ENCODE peak calls at places on chromosome 11, in nine cellular contexts. K is iris pigment epithelial cell; Z is H7; X is EL; Q is NCI-H187; F is T-helper 2 cell; M is left lobe of liver; T is RCC 7860; Y is natural killer cell treated with Interleukin-12 subunit alpha and Interleukin-12 subunit beta and Interleukin-15 and Interleukin-18, amount 100 ng/mL, for 72 hours. S is an unnamed sample.

GRCh38 chr11:12761029-12761428 is 86.8 kb downstream of the TEAD1 start:
- DNase-seq in K (peak; percentile 69), Z (no peak), X (peak; percentile 46), Q (no peak), F (no peak), M (no peak), T (no peak), Y (no peak), S (no peak)

GRCh38 chr11:57251491-57252104 is 14.5 kb upstream of the APLNR start:
- DNase-seq in K (peak; percentile 48), Z (no peak), X (no peak), Q (no peak), F (no peak), M (no peak), T (no peak), Y (no peak), S (no peak)

GRCh38 chr11:43892851-43893250 is 12.2 kb downstream of the ALKBH3 start:
- DNase-seq in K (no peak), Z (no peak), X (no peak), Q (no peak), F (no peak), M (no peak), T (no peak), Y (no peak), S (no peak)

GRCh38 chr11:118219244-118219643 is 5.6 kb downstream of the JAML start:
- DNase-seq in K (no peak), Z (no peak), X (no peak), Q (no peak), F (no peak), M (no peak), T (no peak), Y (no peak), S (no peak)

GRCh38 chr11:69546735-69547370 is 65.4 kb downstream of the LINC01488 start:
- DNase-seq in K (no peak), Z (peak; percentile 22), X (no peak), Q (no peak), F (no peak), M (no peak), T (no peak), Y (no peak), S (no peak)

GRCh38 chr11:2513441-2513840 is 68.6 kb downstream of the KCNQ1 start:
- DNase-seq in K (no peak), Z (peak; percentile 32), X (no peak), Q (no peak), F (no peak), M (peak; percentile 28), T (no peak), Y (peak; percentile 56), S (no peak)

GRCh38 chr11:130513132-130513531 is 64.7 kb downstream of the ADAMTS15 start:
- DNase-seq in K (no peak), Z (no peak), X (no peak), Q (no peak), F (no peak), M (no peak), T (no peak), Y (no peak), S (no peak)

GRCh38 chr11:115408036-115408911 is 95.9 kb downstream of the CADM1 start:
- DNase-seq in K (no peak), Z (no peak), X (no peak), Q (no peak), F (no peak), M (peak; percentile 54), T (no peak), Y (no peak), S (no peak)

GRCh38 chr11:117187428-117187798 is 8.9 kb downstream of the SIDT2 start:
- DNase-seq in K (no peak), Z (no peak), X (no peak), Q (no peak), F (no peak), M (no peak), T (no peak), Y (no peak), S (no peak)

GRCh38 chr11:77287615-77288273 is 13.7 kb downstream of the GDPD4 start:
- DNase-seq in K (peak; percentile 93), Z (no peak), X (peak; percentile 90), Q (no peak), F (no peak), M (no peak), T (no peak), Y (no peak), S (no peak)

GRCh38 chr11:72338741-72339140 is 94.8 kb upstream of the PHOX2A start:
- DNase-seq in K (peak; percentile 35), Z (no peak), X (peak; percentile 58), Q (no peak), F (no peak), M (no peak), T (peak; percentile 85), Y (no peak), S (no peak)

GRCh38 chr11:19712281-19713220 is at the start of gene NAV2:
- DNase-seq in K (peak; percentile 93), Z (peak; percentile 98), X (peak; percentile 95), Q (peak; percentile 93), F (peak; percentile 69), M (peak; percentile 95), T (peak; percentile 82), Y (peak; percentile 88), S (peak; percentile 70)

GRCh38 chr11:127003260-127003981 is 2.9 kb upstream of the KIRREL3 start:
- DNase-seq in K (no peak), Z (peak; percentile 95), X (peak; percentile 81), Q (peak; percentile 56), F (no peak), M (no peak), T (peak; percentile 28), Y (no peak), S (peak; percentile 41)

GRCh38 chr11:68569357-68569756 is 108.8 kb downstream of the PPP6R3 start:
- DNase-seq in K (peak; percentile 23), Z (no peak), X (no peak), Q (no peak), F (no peak), M (no peak), T (no peak), Y (no peak), S (no peak)

GRCh38 chr11:9250139-9250582 is 15.0 kb downstream of the DENND5A start:
- DNase-seq in K (peak; percentile 63), Z (no peak), X (no peak), Q (no peak), F (peak; percentile 45), M (no peak), T (no peak), Y (no peak), S (no peak)

GRCh38 chr11:132904566-132904965 is 627.7 kb downstream of the OPCML start:
- DNase-seq in K (no peak), Z (no peak), X (no peak), Q (no peak), F (no peak), M (no peak), T (no peak), Y (no peak), S (no peak)

GRCh38 chr11:69151811-69152210 is 3.9 kb upstream of the SMIM38 start:
- DNase-seq in K (no peak), Z (peak; percentile 62), X (no peak), Q (no peak), F (no peak), M (no peak), T (no peak), Y (no peak), S (no peak)

GRCh38 chr11:129930743-129931142 is 35.4 kb upstream of the NFRKB start:
- DNase-seq in K (no peak), Z (no peak), X (no peak), Q (no peak), F (no peak), M (no peak), T (no peak), Y (no peak), S (no peak)

GRCh38 chr11:50075856-50076255 is 43.2 kb downstream of the OR4C45 start:
- DNase-seq in K (no peak), Z (no peak), X (no peak), Q (no peak), F (no peak), M (no peak), T (no peak), Y (no peak), S (no peak)

GRCh38 chr11:986952-987305 is 49.6 kb downstream of the MUC6 start:
- DNase-seq in K (no peak), Z (no peak), X (no peak), Q (no peak), F (no peak), M (no peak), T (no peak), Y (no peak), S (no peak)

GRCh38 chr11:36463781-36464180 is 46.3 kb downstream of the TRAF6 start:
- DNase-seq in K (no peak), Z (no peak), X (peak; percentile 76), Q (no peak), F (no peak), M (no peak), T (no peak), Y (no peak), S (no peak)

GRCh38 chr11:121366970-121367369 is 74.4 kb downstream of the SC5D start:
- DNase-seq in K (no peak), Z (no peak), X (no peak), Q (peak; percentile 80), F (no peak), M (no peak), T (no peak), Y (no peak), S (no peak)

GRCh38 chr11:6992026-6992425 is 28.1 kb downstream of the ZNF214 start:
- DNase-seq in K (peak; percentile 57), Z (no peak), X (peak; percentile 12), Q (no peak), F (no peak), M (no peak), T (no peak), Y (no peak), S (no peak)

GRCh38 chr11:63537293-63538101 is 889 bp downstream of the PLAAT4 start:
- DNase-seq in K (peak; percentile 75), Z (peak; percentile 23), X (peak; percentile 31), Q (no peak), F (no peak), M (peak; percentile 90), T (no peak), Y (peak; percentile 61), S (no peak)

GRCh38 chr11:105862736-105863367 is 159.2 kb downstream of the MSANTD4 start:
- DNase-seq in K (peak; percentile 67), Z (no peak), X (peak; percentile 43), Q (peak; percentile 5), F (no peak), M (no peak), T (peak; percentile 15), Y (no peak), S (no peak)

GRCh38 chr11:66466225-66467033 is at the start of gene PELI3:
- DNase-seq in K (peak; percentile 92), Z (peak; percentile 99), X (peak; percentile 89), Q (peak; percentile 75), F (peak; percentile 91), M (peak; percentile 94), T (peak; percentile 74), Y (peak; percentile 92), S (peak; percentile 85)

GRCh38 chr11:3171931-3172560 is 6.9 kb upstream of the OSBPL5 start:
- DNase-seq in K (no peak), Z (no peak), X (no peak), Q (no peak), F (no peak), M (no peak), T (no peak), Y (peak; percentile 38), S (no peak)

GRCh38 chr11:126920833-126921232 is 79.7 kb downstream of the KIRREL3 start:
- DNase-seq in K (no peak), Z (peak; percentile 27), X (no peak), Q (no peak), F (no peak), M (no peak), T (no peak), Y (no peak), S (no peak)

GRCh38 chr11:77406396-77406795 is 67.5 kb downstream of the PAK1 start:
- DNase-seq in K (peak; percentile 17), Z (no peak), X (no peak), Q (no peak), F (no peak), M (no peak), T (no peak), Y (no peak), S (no peak)

GRCh38 chr11:58316142-58316541 is 42.7 kb downstream of the OR5B17 start:
- DNase-seq in K (peak; percentile 77), Z (no peak), X (peak; percentile 80), Q (no peak), F (no peak), M (no peak), T (peak; percentile 39), Y (no peak), S (no peak)

GRCh38 chr11:26578998-26579635 is 7.1 kb upstream of the MUC15 start:
- DNase-seq in K (peak; percentile 62), Z (no peak), X (no peak), Q (no peak), F (no peak), M (no peak), T (no peak), Y (no peak), S (no peak)